ENCODE peak calls at places on chromosomes 6 and 20, in four cellular contexts. F, S, P and W are unnamed samples.

GRCh38 chr6:111585241-111585968 is 20.3 kb downstream of the TRAF3IP2 start:
- DNase-seq in F (no peak), S (no peak), P (no peak), W (no peak)

GRCh38 chr6:52016918-52017748 is 70.3 kb downstream of the PKHD1 start:
- DNase-seq in F (no peak), S (peak; percentile 52), P (no peak), W (peak; percentile 69)

GRCh38 chr20:45816951-45817651 is 4.7 kb downstream of the UBE2C start:
- DNase-seq in F (no peak), S (no peak), P (no peak), W (no peak)

GRCh38 chr6:73285674-73286283 is 22.8 kb upstream of the KHDC1 start:
- DNase-seq in F (peak; percentile 25), S (no peak), P (no peak), W (peak; percentile 82)

GRCh38 chr20:58308680-58309527 is 611 bp upstream of the RAB22A start:
- DNase-seq in F (no peak), S (peak; percentile 82), P (no peak), W (peak; percentile 63)

GRCh38 chr6:139256087-139256486 is 35.7 kb downstream of the TXLNB start:
- DNase-seq in F (no peak), S (no peak), P (no peak), W (no peak)

GRCh38 chr6:153858529-153858928 is 180.5 kb upstream of the OPRM1 start:
- DNase-seq in F (no peak), S (no peak), P (no peak), W (no peak)

GRCh38 chr20:25864326-25864970 is 167.8 kb upstream of the ZNF337 start:
- DNase-seq in F (no peak), S (no peak), P (no peak), W (no peak)

GRCh38 chr6:35018746-35019145 is 122.4 kb downstream of the TCP11 start:
- DNase-seq in F (no peak), S (no peak), P (no peak), W (no peak)

GRCh38 chr20:16615199-16615598 is 42.0 kb upstream of the KIF16B start:
- DNase-seq in F (no peak), S (no peak), P (no peak), W (peak; percentile 5)

GRCh38 chr20:56358600-56359211 is at the start of gene FAM210B:
- DNase-seq in F (peak; percentile 90), S (peak; percentile 84), P (no peak), W (peak; percentile 91)

GRCh38 chr6:72890671-72891070 is 268.8 kb downstream of the KCNQ5 start:
- DNase-seq in F (no peak), S (no peak), P (no peak), W (no peak)

GRCh38 chr6:23522751-23523527 is 603.1 kb upstream of the NRSN1 start:
- DNase-seq in F (no peak), S (peak; percentile 47), P (no peak), W (peak; percentile 17)

GRCh38 chr6:109015185-109015584 is 79.5 kb downstream of the SESN1 start:
- DNase-seq in F (no peak), S (no peak), P (no peak), W (no peak)

GRCh38 chr20:38973107-38973506 is 11.0 kb downstream of the DHX35 start:
- DNase-seq in F (no peak), S (no peak), P (no peak), W (no peak)

GRCh38 chr6:110720066-110720465 is 95.2 kb downstream of the CDK19 start:
- DNase-seq in F (no peak), S (no peak), P (no peak), W (no peak)

GRCh38 chr6:42406296-42407280 is 45.1 kb downstream of the TRERF1 start:
- DNase-seq in F (no peak), S (no peak), P (no peak), W (no peak)

GRCh38 chr6:36927691-36928546 is 26.6 kb upstream of the PI16 start:
- DNase-seq in F (no peak), S (no peak), P (no peak), W (no peak)

GRCh38 chr20:37954626-37955025 is 51.7 kb downstream of the VSTM2L start:
- DNase-seq in F (no peak), S (no peak), P (no peak), W (no peak)

GRCh38 chr20:23050847-23051627 is 1.6 kb upstream of the THBD start:
- DNase-seq in F (no peak), S (peak; percentile 98), P (no peak), W (peak; percentile 97)

GRCh38 chr6:158047120-158047518 is 65.5 kb downstream of the SYNJ2 start:
- DNase-seq in F (no peak), S (no peak), P (no peak), W (no peak)

GRCh38 chr6:22880686-22881433 is 311.5 kb downstream of the HDGFL1 start:
- DNase-seq in F (peak; percentile 10), S (no peak), P (no peak), W (no peak)

GRCh38 chr6:107991939-107992560 is 34.0 kb upstream of the SEC63 start:
- DNase-seq in F (no peak), S (no peak), P (no peak), W (no peak)
- TF ChIP-seq EZH2 in F (no peak), S (no peak), P (no peak), W (no peak)

DNA sequence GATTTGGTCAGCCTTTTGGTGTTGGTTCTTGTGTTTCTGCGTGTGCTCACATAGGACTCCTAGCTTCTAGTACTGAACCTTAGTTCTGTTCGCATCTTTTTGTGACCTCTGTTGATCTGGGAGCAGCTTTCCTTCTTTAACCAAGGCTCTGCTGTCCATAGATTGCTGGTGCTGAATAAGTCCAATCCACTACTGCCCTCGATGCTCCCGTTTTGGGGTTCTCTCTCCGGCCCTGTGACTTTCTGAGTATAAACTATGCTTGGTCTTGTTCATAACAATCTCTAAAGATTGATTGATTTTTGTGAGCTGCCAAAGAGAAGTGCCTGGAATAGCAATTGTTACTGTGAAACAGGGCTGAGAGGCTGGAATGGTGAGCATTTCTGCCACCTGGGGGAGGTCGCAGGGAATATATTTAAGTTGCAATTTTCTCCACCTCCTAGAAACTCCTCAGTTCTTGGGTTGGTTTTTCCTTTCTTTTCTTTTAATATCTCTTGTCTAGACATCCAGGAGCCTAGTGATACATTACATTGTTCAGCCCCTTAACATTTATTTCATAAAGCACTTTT is 422.9 kb upstream of the CHD6 start:
- DNase-seq in F (no peak), S (no peak), P (no peak), W (no peak)
- TF ChIP-seq CTCF in F (peak; percentile 27), S (peak; percentile 27), P (peak; percentile 9), W (no peak)

GRCh38 chr6:5175195-5175594 is 85.6 kb downstream of the LYRM4 start:
- DNase-seq in F (no peak), S (peak; percentile 81), P (no peak), W (peak; percentile 90)

GRCh38 chr6:5173862-5174643 is 86.7 kb downstream of the LYRM4 start:
- DNase-seq in F (no peak), S (no peak), P (peak; percentile 87), W (peak; percentile 33)

GRCh38 chr6:5175635-5176034 is 85.1 kb downstream of the LYRM4 start:
- DNase-seq in F (no peak), S (no peak), P (no peak), W (no peak)

GRCh38 chr6:5172057-5172683 is 87.0 kb downstream of the PPP1R3G start:
- DNase-seq in F (no peak), S (no peak), P (no peak), W (peak; percentile 28)

DNA sequence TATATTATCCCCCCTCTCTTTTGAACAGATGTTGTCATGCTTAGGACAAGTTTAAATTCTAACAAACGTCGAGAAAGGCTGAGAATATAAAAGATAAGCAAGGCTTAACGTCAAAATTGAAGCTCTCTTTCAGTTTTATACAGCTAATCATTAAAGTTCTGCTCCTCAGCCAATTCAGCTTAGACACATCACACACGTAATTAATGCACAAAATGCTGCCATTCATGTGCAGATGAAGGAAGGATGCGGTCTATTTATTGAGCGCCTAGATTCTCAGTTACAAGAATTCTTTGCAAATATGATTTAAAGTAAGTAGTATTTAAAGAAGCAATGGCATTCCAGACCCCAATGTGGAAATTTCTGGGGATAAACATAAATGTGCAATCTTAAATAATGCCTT is 86.0 kb downstream of the LYRM4 start:
- DNase-seq in F (no peak), S (no peak), P (no peak), W (no peak)
- TF ChIP-seq CREB1 in F (no peak), S (no peak), P (no peak), W (no peak)

DNA sequence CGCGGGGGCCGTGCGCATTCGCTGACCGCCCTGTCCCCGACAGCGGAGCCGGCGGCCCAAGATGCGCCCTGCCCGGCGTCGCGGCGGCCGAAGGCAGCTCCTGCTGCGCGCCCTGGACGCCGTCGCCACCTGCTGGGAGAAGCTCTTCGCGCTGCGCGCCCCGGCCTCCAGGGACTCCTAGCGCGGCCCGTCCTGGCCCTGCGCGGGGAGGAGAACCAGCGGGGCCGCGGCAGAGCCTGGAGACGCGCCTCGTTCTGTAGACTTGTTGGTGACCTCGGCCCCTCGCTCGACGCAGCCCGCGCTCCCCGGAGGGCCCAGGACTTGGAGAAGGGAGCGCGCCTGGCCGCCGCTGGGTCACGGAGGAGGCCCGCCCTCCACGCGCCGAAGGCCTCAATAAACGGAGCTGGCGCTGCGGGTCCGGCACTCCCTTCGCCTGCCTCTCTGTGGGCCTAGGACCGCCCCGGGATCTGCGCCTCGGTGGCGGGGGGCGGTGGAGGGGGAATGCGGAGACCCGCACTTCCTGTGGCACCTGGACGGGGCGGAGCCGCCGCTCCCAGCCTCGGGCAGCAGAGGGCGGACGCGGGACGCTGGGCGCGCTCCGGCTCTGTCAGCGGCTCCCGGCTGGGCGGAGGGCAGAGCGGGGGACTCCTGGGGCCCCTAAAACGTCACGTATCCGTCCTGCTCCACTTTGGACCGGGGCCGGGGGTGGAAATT is 2.8 kb downstream of the C20orf204 start:
- DNase-seq in F (no peak), S (peak; percentile 92), P (no peak), W (peak; percentile 88)
- TF ChIP-seq EZH2 in F (no peak), S (peak; percentile 21), P (no peak), W (no peak)

GRCh38 chr6:74971631-74972030 is 234.2 kb downstream of the COL12A1 start:
- DNase-seq in F (no peak), S (no peak), P (no peak), W (no peak)

GRCh38 chr6:74966712-74967111 is 239.1 kb downstream of the COL12A1 start:
- DNase-seq in F (no peak), S (no peak), P (no peak), W (no peak)

GRCh38 chr6:74969591-74970267 is 236.1 kb downstream of the COL12A1 start:
- DNase-seq in F (no peak), S (no peak), P (no peak), W (no peak)

GRCh38 chr6:74964871-74965441 is 240.9 kb downstream of the COL12A1 start:
- DNase-seq in F (no peak), S (no peak), P (no peak), W (peak; percentile 16)

DNA sequence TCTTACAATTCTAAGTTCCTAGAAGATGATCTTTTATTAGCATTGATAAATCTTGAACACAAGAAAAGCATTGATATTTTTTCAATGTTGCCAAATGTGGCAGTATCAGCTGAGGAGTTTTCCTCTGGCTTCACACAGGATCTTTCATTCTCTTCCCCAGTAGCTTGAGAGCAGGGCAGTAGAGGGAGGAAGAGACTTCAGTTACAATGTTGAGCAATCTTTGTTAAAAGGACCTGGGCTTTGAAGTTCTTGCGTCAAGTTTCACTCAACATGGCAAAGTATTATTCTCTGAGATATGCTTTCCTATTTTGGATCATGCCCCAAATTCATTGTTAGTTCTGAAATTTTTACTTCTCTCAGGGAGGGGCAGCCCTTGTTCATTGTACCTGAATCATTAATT is 238.0 kb downstream of the COL12A1 start:
- DNase-seq in F (no peak), S (no peak), P (no peak), W (peak; percentile 20)
- TF ChIP-seq CTCF in F (no peak), S (no peak), P (no peak), W (no peak)

GRCh38 chr20:11544029-11544678 is 373.5 kb upstream of the BTBD3 start:
- DNase-seq in F (peak; percentile 72), S (no peak), P (peak; percentile 40), W (peak; percentile 87)
- TF ChIP-seq CREB1 in F (no peak), S (no peak), P (no peak), W (no peak)